ENCODE peak calls at places on chromosomes 3 and 15, in eight cellular contexts. D is heart right ventricle; M is stimulated activated effector memory CD8-positive, alpha-beta T cell treated with anti-CD3 and anti-CD28 coated beads, Interleukin-12 subunit alpha, Interleukin-12 subunit beta, amount 100 ng/mL, for 72 hours; O is left ventricle myocardium superior; E is stimulated activated naive CD8-positive, alpha-beta T cell treated with anti-CD3 and anti-CD28 coated beads, Interleukin-15, Interleukin-2, amounts not matched to agents 100 U/mL and 50 U/mL, for 24 hours; U is activated T-cell treated with anti-CD3 and anti-CD28 coated beads, Interleukin-2, amount 50 U/mL, for 4 hours; Q is CD4-positive, alpha-beta T cell; V is WTC11. A is an unnamed sample.

GRCh38 chr3:133821767-133822638 is 16.4 kb downstream of the SRPRB start:
- ATAC-seq in U (no peak), D (peak; percentile 83), V (peak; percentile 85), E (no peak), Q (no peak), O (peak; percentile 82), M (no peak), A (no peak)

GRCh38 chr3:147333098-147333497 is 73.2 kb downstream of the ZIC4 start:
- ATAC-seq in E (no peak), Q (no peak), M (no peak), D (no peak), V (no peak), O (no peak), U (no peak), A (no peak)

GRCh38 chr3:31357451-31357850 is 175.3 kb upstream of the STT3B start:
- ATAC-seq in U (peak; percentile 30), V (no peak), E (no peak), Q (no peak), O (no peak), D (no peak), M (peak; percentile 73), A (no peak)

GRCh38 chr3:182909318-182910040 is 70.9 kb downstream of the DCUN1D1 start:
- ATAC-seq in Q (peak; percentile 30), E (no peak), D (no peak), V (peak; percentile 53), U (no peak), O (no peak), M (no peak), A (no peak)

GRCh38 chr3:47440131-47440530 is 35.6 kb downstream of the SCAP start:
- ATAC-seq in O (no peak), V (peak; percentile 82), U (no peak), Q (no peak), E (no peak), D (no peak), M (no peak), A (no peak)

GRCh38 chr3:96750094-96750767 is 64.2 kb upstream of the EPHA6 start:
- ATAC-seq in O (no peak), V (no peak), M (peak; percentile 43), E (no peak), U (no peak), Q (no peak), D (no peak), A (peak; percentile 35)

GRCh38 chr3:11154036-11154952 is at the start of gene HRH1:
- ATAC-seq in D (peak; percentile 63), E (no peak), Q (no peak), O (peak; percentile 56), M (no peak), U (peak; percentile 48), V (peak; percentile 35), A (peak; percentile 68)

GRCh38 chr3:14361068-14361677 is 41.2 kb upstream of the SLC6A6 start:
- ATAC-seq in E (no peak), V (no peak), Q (no peak), M (no peak), O (no peak), U (no peak), D (no peak), A (no peak)

GRCh38 chr3:171213907-171214306 is 187.4 kb upstream of the SLC2A2 start:
- ATAC-seq in D (no peak), O (no peak), U (no peak), Q (no peak), V (no peak), M (no peak), E (no peak), A (no peak)

GRCh38 chr3:185959609-185960517 is 22.0 kb upstream of the TRA2B start:
- ATAC-seq in U (peak; percentile 47), M (no peak), D (no peak), V (no peak), O (peak; percentile 51), E (peak; percentile 25), Q (peak; percentile 78), A (no peak)

GRCh38 chr15:87703238-87704111 is 553.1 kb downstream of the NTRK3 start:
- ATAC-seq in Q (no peak), V (no peak), U (no peak), O (peak; percentile 85), E (no peak), D (peak; percentile 52), M (no peak), A (no peak)

GRCh38 chr3:195154793-195155535 is 116.0 kb downstream of the XXYLT1 start:
- ATAC-seq in E (peak; percentile 51), M (peak; percentile 58), D (peak; percentile 46), V (peak; percentile 17), O (peak; percentile 67), U (no peak), Q (no peak), A (peak; percentile 68)

GRCh38 chr15:48828906-48829305 is 18.0 kb upstream of the CEP152 start:
- ATAC-seq in E (no peak), V (no peak), M (no peak), D (no peak), Q (no peak), O (no peak), U (no peak), A (no peak)